ENCODE peak calls at places on chromosomes 4 and X, in nine cellular contexts. N, T, U, W, Z, V, X, D and A are unnamed samples.

GRCh38 chrX:44621088-44621487 is 78.4 kb upstream of the FUNDC1 start:
- DNase-seq in X (no peak), V (no peak), T (no peak), Z (no peak), N (no peak), D (no peak), U (no peak), W (no peak), A (no peak)

GRCh38 chr4:138301536-138301935 is 59.4 kb upstream of the SLC7A11 start:
- DNase-seq in W (no peak), D (no peak), X (no peak), N (no peak), U (no peak), T (no peak), V (no peak), Z (no peak), A (no peak)

GRCh38 chrX:152861116-152861515 is 30.3 kb downstream of the NSDHL start:
- DNase-seq in D (no peak), Z (no peak), X (no peak), N (no peak), V (no peak), T (peak; percentile 51), W (no peak), U (no peak), A (no peak)

GRCh38 chr4:31923634-31924033 is 1203.5 kb downstream of the PCDH7 start:
- DNase-seq in T (no peak), Z (no peak), X (no peak), V (no peak), U (no peak), N (no peak), W (no peak), D (no peak), A (no peak)

GRCh38 chrX:66676990-66677389 is 38.1 kb upstream of the EDA2R start:
- DNase-seq in X (no peak), T (no peak), V (no peak), W (no peak), N (no peak), Z (no peak), D (no peak), U (peak; percentile 23), A (no peak)

GRCh38 chrX:51461053-51462050 is 35.0 kb downstream of the NUDT11 start:
- DNase-seq in X (no peak), T (peak; percentile 40), N (peak; percentile 75), U (peak; percentile 34), D (peak; percentile 39), Z (no peak), W (no peak), V (peak; percentile 15), A (no peak)

GRCh38 chr4:153114771-153115321 is 89.4 kb upstream of the TRIM2 start:
- DNase-seq in V (no peak), Z (no peak), U (no peak), T (peak; percentile 83), N (no peak), W (no peak), D (no peak), X (peak; percentile 59), A (no peak)

GRCh38 chrX:150155396-150156048 is 207.6 kb upstream of the MAMLD1 start:
- DNase-seq in Z (peak; percentile 31), X (peak; percentile 67), D (no peak), N (no peak), V (no peak), W (peak; percentile 23), U (peak; percentile 15), T (peak; percentile 63), A (no peak)

GRCh38 chrX:46178763-46179162 is 366.5 kb downstream of the ZNF674 start:
- DNase-seq in N (no peak), X (no peak), U (no peak), V (no peak), T (no peak), W (no peak), D (no peak), Z (no peak), A (no peak)

GRCh38 chrX:135981662-135982061 is 3.6 kb upstream of the SLC9A6 start:
- DNase-seq in V (no peak), W (no peak), X (no peak), D (no peak), U (no peak), N (no peak), T (no peak), Z (no peak), A (no peak)

GRCh38 chr4:107994894-107995293 is 5.2 kb downstream of the HADH start:
- DNase-seq in X (no peak), W (no peak), D (no peak), N (no peak), U (no peak), Z (no peak), T (no peak), V (no peak), A (no peak)
- H3K4me1 ChIP-seq in X (peaks cover 6% of the 10 kb centered on the region), W (peaks cover 14% of the 10 kb centered on the region), D (no peaks in the 10 kb centered on the region), N (peaks cover 60% of the 10 kb centered on the region), U (no peaks in the 10 kb centered on the region), Z (peaks cover 73% of the 10 kb centered on the region), T (peaks cover 15% of the 10 kb centered on the region), V (peaks cover 5% of the 10 kb centered on the region), A (peaks cover 44% of the 10 kb centered on the region)

DNA sequence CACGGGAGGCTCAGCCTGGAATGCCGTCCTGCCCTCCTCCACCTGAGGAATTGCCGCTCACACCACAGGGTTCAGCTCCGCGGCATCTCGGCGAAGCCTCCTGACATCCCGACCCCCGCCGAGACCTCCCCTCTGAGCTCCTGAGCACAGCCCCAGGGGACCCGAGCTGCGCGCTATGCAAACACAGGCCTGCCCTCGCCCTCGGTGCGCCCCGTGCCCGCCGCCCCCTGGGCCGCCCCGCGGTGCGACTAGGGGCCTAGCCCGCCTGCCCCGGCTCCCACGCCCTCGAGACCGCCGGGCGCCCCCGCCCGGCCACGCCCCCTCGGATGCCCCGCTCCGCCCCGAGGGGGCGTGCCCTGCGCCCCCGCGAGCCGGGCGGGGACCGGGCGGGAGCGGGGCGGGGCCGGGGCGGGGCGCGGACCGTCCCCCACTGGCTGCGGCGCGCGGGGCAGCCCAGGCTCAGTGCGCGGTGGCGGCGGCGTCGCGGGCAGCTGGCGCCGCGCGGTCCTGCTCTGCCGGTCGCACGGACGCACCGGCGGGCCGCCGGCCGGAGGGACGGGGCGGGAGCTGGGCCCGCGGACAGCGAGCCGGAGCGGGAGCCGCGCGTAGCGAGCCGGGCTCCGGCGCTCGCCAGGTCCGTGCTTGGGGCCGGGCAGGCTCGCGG is at the start of gene FGFR3:
- DNase-seq in T (peak; percentile 3), X (no peak), N (peak; percentile 81), D (peak; percentile 86), U (no peak), V (peak; percentile 58), Z (peak; percentile 44), W (peak; percentile 54), A (peak; percentile 75)
- H3K4me1 ChIP-seq in T (no peaks in the 10 kb centered on the region), X (no peaks in the 10 kb centered on the region), N (no peaks in the 10 kb centered on the region), D (no peaks in the 10 kb centered on the region), U (no peaks in the 10 kb centered on the region), V (peaks cover 12% of the 10 kb centered on the region), Z (peaks cover 11% of the 10 kb centered on the region), W (peaks cover 11% of the 10 kb centered on the region), A (peaks cover 18% of the 10 kb centered on the region)

GRCh38 chr4:2497931-2498330 is 29.0 kb downstream of the RNF4 start:
- DNase-seq in V (no peak), U (no peak), X (no peak), T (no peak), W (no peak), Z (no peak), D (no peak), N (peak; percentile 76), A (no peak)
- H3K4me1 ChIP-seq in V (no peaks in the 10 kb centered on the region), U (peaks cover 12% of the 10 kb centered on the region), X (no peaks in the 10 kb centered on the region), T (no peaks in the 10 kb centered on the region), W (peaks cover 3% of the 10 kb centered on the region), Z (no peaks in the 10 kb centered on the region), D (no peaks in the 10 kb centered on the region), N (peaks cover 29% of the 10 kb centered on the region), A (peaks cover 7% of the 10 kb centered on the region)

GRCh38 chr4:174283507-174284180 is at the start of the genes CEP44 and FBXO8:
- DNase-seq in D (peak; percentile 77), N (peak; percentile 76), W (peak; percentile 68), U (peak; percentile 91), V (peak; percentile 75), X (peak; percentile 78), T (peak; percentile 67), Z (peak; percentile 74), A (peak; percentile 85)
- H3K4me1 ChIP-seq in D (no peaks in the 10 kb centered on the region), N (peaks cover 23% of the 10 kb centered on the region), W (peaks cover 19% of the 10 kb centered on the region), U (peaks cover 17% of the 10 kb centered on the region), V (peaks cover 2% of the 10 kb centered on the region), X (peaks cover 2% of the 10 kb centered on the region), T (peaks cover 16% of the 10 kb centered on the region), Z (peaks cover 43% of the 10 kb centered on the region), A (peaks cover 23% of the 10 kb centered on the region)